ENCODE peak calls at places on chromosomes 12 and 14, in seven cellular contexts. Q is adrenal gland, G is left ventricle myocardium inferior, O is iPS DF 6.9, H is uterus, L is HCT116, A is AG04450. W is an unnamed sample.

GRCh38 chr12:51683763-51684357 is 92.8 kb downstream of the SCN8A start:
- DNase-seq in Q (no peak), G (no peak), O (no peak), H (no peak), L (no peak), A (no peak), W (peak; percentile 26)

GRCh38 chr14:98138666-98139065 is 1133.3 kb downstream of the BCL11B start:
- DNase-seq in Q (no peak), G (no peak), O (peak; percentile 29), H (no peak), L (peak; percentile 1), A (no peak), W (no peak)

GRCh38 chr12:130588696-130589095 is 127.4 kb downstream of the RIMBP2 start:
- DNase-seq in Q (no peak), G (no peak), O (no peak), H (no peak), L (no peak), A (no peak), W (no peak)

GRCh38 chr12:58368001-58368400 is 426.6 kb downstream of the ATP23 start:
- DNase-seq in Q (no peak), G (no peak), O (no peak), H (no peak), L (no peak), A (no peak), W (no peak)

GRCh38 chr14:61839452-61839851 is 77.2 kb downstream of the SNAPC1 start:
- DNase-seq in Q (no peak), G (no peak), O (no peak), H (no peak), L (no peak), A (no peak), W (no peak)

GRCh38 chr12:51976376-51977160 is 25.1 kb downstream of the ACVR1B start:
- DNase-seq in Q (no peak), G (no peak), O (no peak), H (no peak), L (no peak), A (no peak), W (no peak)

GRCh38 chr14:55125403-55125802 is 3.6 kb upstream of the LGALS3 start:
- DNase-seq in Q (no peak), G (no peak), O (no peak), H (no peak), L (no peak), A (no peak), W (no peak)

GRCh38 chr12:93918262-93918661 is 230.1 kb upstream of the PLXNC1 start:
- DNase-seq in Q (peak; percentile 44), G (no peak), O (no peak), H (peak; percentile 39), L (no peak), A (no peak), W (no peak)

GRCh38 chr12:88753074-88753473 is 172.8 kb upstream of the KITLG start:
- DNase-seq in Q (no peak), G (no peak), O (no peak), H (no peak), L (no peak), A (no peak), W (no peak)

GRCh38 chr12:3084742-3085141 is 7.6 kb downstream of the TSPAN9 start:
- DNase-seq in Q (no peak), G (peak; percentile 37), O (peak; percentile 48), H (no peak), L (no peak), A (no peak), W (no peak)

GRCh38 chr14:99231850-99232401 is 40.1 kb downstream of the BCL11B start:
- DNase-seq in Q (peak; percentile 42), G (no peak), O (no peak), H (no peak), L (peak; percentile 15), A (no peak), W (no peak)

GRCh38 chr12:31951008-31951407 is 8.2 kb upstream of the RESF1 start:
- DNase-seq in Q (no peak), G (no peak), O (no peak), H (no peak), L (no peak), A (no peak), W (no peak)

GRCh38 chr12:112916270-112916669 is 9.5 kb downstream of the OAS1 start:
- DNase-seq in Q (no peak), G (no peak), O (no peak), H (no peak), L (no peak), A (no peak), W (peak; percentile 55)

GRCh38 chr14:78196323-78196722 is 26.1 kb downstream of the NRXN3 start:
- DNase-seq in Q (no peak), G (no peak), O (no peak), H (no peak), L (no peak), A (no peak), W (no peak)

GRCh38 chr12:116537149-116537904 is 21.9 kb upstream of the MAP1LC3B2 start:
- DNase-seq in Q (no peak), G (no peak), O (no peak), H (no peak), L (no peak), A (no peak), W (no peak)

GRCh38 chr14:54549862-54550261 is 17.1 kb upstream of the SAMD4A start:
- DNase-seq in Q (no peak), G (no peak), O (no peak), H (no peak), L (no peak), A (no peak), W (no peak)

DNA sequence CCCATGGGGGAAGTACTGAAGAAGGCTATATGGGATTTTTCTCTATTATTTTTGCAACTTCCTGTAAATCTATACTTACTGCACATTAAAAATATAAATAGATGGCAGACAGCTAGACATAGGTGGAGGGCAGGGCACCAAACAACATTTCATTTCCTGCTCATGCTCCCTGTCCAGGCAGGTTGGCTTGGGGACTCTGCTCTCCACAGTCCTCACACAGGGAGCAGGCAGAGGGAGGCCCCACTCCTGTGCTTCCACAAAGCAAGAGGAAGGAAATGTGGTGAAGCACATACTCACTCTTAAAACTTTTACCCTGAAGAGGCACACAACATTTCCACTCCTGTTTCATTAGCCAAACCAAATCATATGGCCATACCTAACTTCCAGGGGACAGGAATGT is 41.1 kb downstream of the RTN1 start:
- DNase-seq in Q (no peak), G (no peak), O (no peak), H (no peak), L (no peak), A (no peak), W (no peak)
- H3K27ac ChIP-seq in Q (no peak overlapping the region), G (no peak overlapping the region), O (no peak overlapping the region), H (no peak overlapping the region), L (no peak overlapping the region), A (no peak overlapping the region), W (no peak overlapping the region)

DNA sequence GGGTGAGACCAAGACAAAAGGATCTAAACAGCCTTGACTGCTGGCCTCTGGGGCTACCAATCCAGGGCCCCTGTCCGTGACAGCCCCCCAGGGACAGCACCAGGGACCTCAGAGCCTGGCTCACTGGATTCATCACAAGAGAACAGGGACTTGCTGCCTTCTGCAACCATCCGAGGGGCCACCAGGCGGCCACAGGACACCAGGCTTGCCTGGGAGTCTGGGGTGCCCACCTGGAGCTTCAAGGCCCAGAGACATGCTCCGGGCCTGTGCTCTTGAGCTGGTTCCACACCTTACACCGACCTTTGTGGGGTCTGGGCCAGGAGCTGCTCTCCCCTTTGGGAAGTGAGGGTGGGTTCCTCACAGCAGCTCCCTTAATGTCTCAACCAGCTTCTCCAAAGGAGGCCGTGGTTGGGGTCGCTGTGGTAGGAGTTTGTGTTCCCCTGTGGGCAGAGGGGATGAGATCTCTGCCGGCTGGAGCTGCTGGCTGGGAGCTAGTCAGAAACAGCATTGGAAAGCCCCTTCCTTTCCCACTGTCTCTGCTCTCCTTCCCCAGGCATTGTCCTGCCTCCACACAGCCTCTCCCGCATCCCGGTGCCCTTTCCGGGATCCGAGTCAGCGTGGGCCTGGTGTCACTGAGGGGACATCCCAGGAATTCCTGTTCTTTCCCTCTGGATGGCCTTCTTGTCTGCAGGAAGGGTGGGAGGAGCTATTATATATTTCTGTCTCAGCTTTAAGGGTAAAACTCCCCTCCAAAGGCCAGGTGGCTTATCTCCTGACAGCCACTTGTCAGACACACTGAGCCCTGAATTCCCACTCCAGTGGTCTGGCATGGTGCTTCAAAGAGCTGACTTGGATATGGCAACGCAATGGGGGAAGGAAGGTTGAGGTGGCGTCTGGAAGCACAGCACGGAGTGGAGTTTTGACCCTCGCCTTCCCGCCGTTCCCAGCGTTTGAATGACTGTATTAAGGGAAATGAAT is 5.1 kb upstream of the PAPLN start:
- DNase-seq in Q (peak; percentile 34), G (no peak), O (no peak), H (no peak), L (no peak), A (no peak), W (no peak)
- H3K27ac ChIP-seq in Q (no peak overlapping the region), G (no peak overlapping the region), O (no peak overlapping the region), H (peak overlapping the region; percentile 1), L (no peak overlapping the region), A (peak overlapping the region; percentile 21), W (no peak overlapping the region)

DNA sequence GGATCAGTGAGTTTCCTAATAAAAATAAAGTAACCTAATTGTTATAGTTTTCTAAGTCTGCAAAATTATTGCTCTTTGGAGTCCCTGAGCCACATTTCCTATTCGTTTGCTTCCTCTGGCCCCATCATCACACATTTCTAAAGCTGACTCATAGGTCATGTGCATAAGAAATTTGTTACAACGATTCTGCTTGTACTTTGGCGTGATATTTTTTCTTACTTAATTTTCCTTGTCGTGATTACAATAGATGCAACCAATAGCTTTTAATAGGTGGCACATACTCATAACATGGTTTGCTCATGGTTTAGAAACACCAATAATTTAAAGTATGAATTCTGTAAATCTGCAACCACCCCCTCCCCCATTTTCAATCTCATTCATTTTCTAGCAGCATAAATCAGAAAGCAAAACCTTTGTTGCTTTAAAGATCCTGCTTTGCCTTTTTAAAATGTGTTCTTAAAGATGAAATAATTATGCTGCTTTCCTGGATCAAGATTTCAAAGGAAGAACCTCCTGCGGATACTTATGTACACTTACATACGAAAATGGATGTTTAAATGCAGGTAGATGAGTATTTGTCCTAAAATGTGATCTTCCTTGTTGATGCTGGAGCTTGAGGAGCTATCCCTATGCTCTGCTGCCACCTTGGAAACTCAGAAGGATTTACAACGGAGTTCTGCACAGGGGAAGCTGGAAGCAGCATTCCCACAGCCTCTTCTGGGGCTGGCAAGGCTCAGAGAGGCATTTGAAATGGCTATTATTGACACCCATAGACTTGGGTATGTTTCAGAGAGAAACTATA is 1.7 kb upstream of the FLRT2 start:
- DNase-seq in Q (peak; percentile 57), G (no peak), O (no peak), H (no peak), L (no peak), A (no peak), W (peak; percentile 74)
- H3K27ac ChIP-seq in Q (no peak overlapping the region), G (peak overlapping the region; percentile 69), O (no peak overlapping the region), H (peak overlapping the region; percentile 57), L (no peak overlapping the region), A (peak overlapping the region; percentile 73), W (peak overlapping the region; percentile 94)

DNA sequence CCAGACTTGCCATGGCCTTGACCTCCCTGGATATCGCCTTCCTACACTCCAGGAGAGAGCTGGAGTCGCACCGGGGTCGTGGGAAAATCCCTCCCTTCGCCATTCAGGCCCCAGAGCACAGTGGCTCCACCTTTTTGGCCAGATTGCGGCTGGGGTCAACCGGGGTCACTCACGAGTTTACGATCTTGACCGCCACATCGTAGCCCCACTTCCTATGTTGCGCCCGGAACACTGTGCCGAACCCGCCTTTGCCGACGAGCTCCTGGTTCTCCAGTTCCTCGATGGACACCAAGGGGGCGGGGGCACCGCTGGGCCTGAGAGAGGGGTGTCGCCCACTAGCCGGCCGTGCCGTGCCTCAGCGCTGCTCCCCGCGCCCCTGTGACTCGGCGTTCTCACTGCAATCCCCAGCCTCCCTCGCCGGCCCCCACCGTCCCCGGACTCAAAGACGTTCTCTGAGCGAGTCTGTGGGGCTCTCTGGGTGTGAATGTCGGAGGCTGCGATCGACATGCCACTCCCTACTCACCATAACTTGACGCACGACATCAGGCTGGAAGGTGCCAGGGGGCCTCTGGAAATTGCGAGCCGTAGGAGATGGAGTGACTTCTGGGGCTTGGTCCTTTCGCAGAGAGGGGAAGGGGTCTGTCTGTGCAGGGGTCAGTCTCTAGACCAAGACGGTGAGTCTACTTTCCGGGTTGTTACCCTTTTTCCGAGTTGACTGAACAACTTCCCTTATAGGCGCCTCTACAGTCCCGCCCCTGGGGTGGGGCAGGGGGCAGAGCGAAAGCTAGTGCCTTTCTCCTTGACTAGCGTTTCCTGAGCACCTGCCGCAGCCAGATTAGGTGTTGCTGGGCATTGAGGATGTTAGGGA is at the start of gene RIPK3:
- DNase-seq in Q (no peak), G (peak; percentile 47), O (no peak), H (no peak), L (no peak), A (no peak), W (no peak)
- H3K27ac ChIP-seq in Q (no peak within 1 kb of the TSS), G (peak within 1 kb of the TSS; percentile 70), O (no peak within 1 kb of the TSS), H (no peak within 1 kb of the TSS), L (no peak within 1 kb of the TSS), A (no peak within 1 kb of the TSS), W (no peak within 1 kb of the TSS)